ENCODE peak calls at places on chromosomes 1 and 21, in four cellular contexts. One of them, this sample, is unnamed.

GRCh38 chr1:111099289-111099688 is 40.6 kb downstream of the DRAM2 start:
- DNase-seq in RWPE1: no peak
- DNase-seq in mesendoderm: peak
- DNase-seq in stomach: peak
- DNase-seq in this sample: no peak

GRCh38 chr1:65417729-65418128 is 2.7 kb upstream of the LEPR start:
- DNase-seq in RWPE1: peak
- DNase-seq in stomach: no peak
- DNase-seq in mesendoderm: no peak
- DNase-seq in this sample: no peak

GRCh38 chr21:43956667-43957030 is 55.5 kb upstream of the TRAPPC10 start:
- DNase-seq in mesendoderm: no peak
- DNase-seq in stomach: no peak
- DNase-seq in RWPE1: no peak
- DNase-seq in this sample: no peak

GRCh38 chr1:67159233-67159632 is 7.0 kb upstream of the IL23R start:
- DNase-seq in stomach: no peak
- DNase-seq in mesendoderm: peak
- DNase-seq in RWPE1: no peak
- DNase-seq in this sample: no peak

GRCh38 chr1:61337471-61337870 is 255.1 kb downstream of the NFIA start:
- DNase-seq in RWPE1: no peak
- DNase-seq in stomach: no peak
- DNase-seq in mesendoderm: no peak
- DNase-seq in this sample: no peak

GRCh38 chr1:234603221-234604204 is 6.5 kb downstream of the IRF2BP2 start:
- DNase-seq in mesendoderm: no peak
- DNase-seq in RWPE1: no peak
- DNase-seq in stomach: no peak
- DNase-seq in this sample: no peak

GRCh38 chr1:192147626-192148025 is 10.6 kb upstream of the RGS18 start:
- DNase-seq in mesendoderm: no peak
- DNase-seq in RWPE1: no peak
- DNase-seq in stomach: no peak
- DNase-seq in this sample: no peak

GRCh38 chr1:55813619-55814018 is 598.5 kb upstream of the USP24 start:
- DNase-seq in mesendoderm: no peak
- DNase-seq in stomach: peak
- DNase-seq in RWPE1: no peak
- DNase-seq in this sample: peak

GRCh38 chr1:182681516-182681915 is 2.9 kb downstream of the RGS8 start:
- DNase-seq in RWPE1: no peak
- DNase-seq in stomach: no peak
- DNase-seq in mesendoderm: no peak
- DNase-seq in this sample: no peak

GRCh38 chr21:35652196-35652595 is 408.1 kb downstream of the SETD4 start:
- DNase-seq in RWPE1: no peak
- DNase-seq in mesendoderm: no peak
- DNase-seq in stomach: no peak
- DNase-seq in this sample: no peak

GRCh38 chr1:225481738-225482137 is 53.9 kb upstream of the LBR start:
- DNase-seq in stomach: no peak
- DNase-seq in RWPE1: no peak
- DNase-seq in mesendoderm: no peak
- DNase-seq in this sample: no peak

GRCh38 chr21:31173881-31174555 is 135.7 kb upstream of the KRTAP19-8 start:
- DNase-seq in stomach: peak
- DNase-seq in RWPE1: no peak
- DNase-seq in mesendoderm: peak
- DNase-seq in this sample: no peak

GRCh38 chr1:59173721-59174120 is 123.2 kb upstream of the FGGY start:
- DNase-seq in stomach: no peak
- DNase-seq in mesendoderm: no peak
- DNase-seq in RWPE1: no peak
- DNase-seq in this sample: no peak

GRCh38 chr1:61967750-61968149 is 225.5 kb downstream of the PATJ start:
- DNase-seq in stomach: no peak
- DNase-seq in RWPE1: no peak
- DNase-seq in mesendoderm: peak
- DNase-seq in this sample: no peak

GRCh38 chr1:3268281-3268680 is 186.2 kb upstream of the ARHGEF16 start:
- DNase-seq in RWPE1: no peak
- DNase-seq in stomach: no peak
- DNase-seq in mesendoderm: no peak
- DNase-seq in this sample: no peak

GRCh38 chr1:53892911-53893310 is 1.1 kb upstream of the DIO1 start:
- DNase-seq in RWPE1: no peak
- DNase-seq in stomach: no peak
- DNase-seq in mesendoderm: no peak
- DNase-seq in this sample: no peak

GRCh38 chr1:171248309-171248708 is at the start of gene FMO1:
- DNase-seq in RWPE1: no peak
- DNase-seq in stomach: no peak
- DNase-seq in mesendoderm: no peak
- DNase-seq in this sample: no peak

GRCh38 chr21:26443291-26443690 is 129.8 kb downstream of the CYYR1 start:
- DNase-seq in stomach: no peak
- DNase-seq in mesendoderm: no peak
- DNase-seq in RWPE1: no peak
- DNase-seq in this sample: no peak

GRCh38 chr1:37434292-37434907 is 40.0 kb upstream of the ZC3H12A start:
- DNase-seq in mesendoderm: peak
- DNase-seq in stomach: peak
- DNase-seq in RWPE1: peak
- DNase-seq in this sample: peak

GRCh38 chr1:110060034-110060661 is 10.3 kb downstream of the ALX3 start:
- DNase-seq in stomach: peak
- DNase-seq in mesendoderm: peak
- DNase-seq in RWPE1: peak
- DNase-seq in this sample: peak

GRCh38 chr1:230677200-230677599 is 34.9 kb downstream of the COG2 start:
- DNase-seq in mesendoderm: no peak
- DNase-seq in stomach: no peak
- DNase-seq in RWPE1: no peak
- DNase-seq in this sample: no peak

GRCh38 chr1:21490774-21491482 is 18.3 kb upstream of the ALPL start:
- DNase-seq in stomach: no peak
- DNase-seq in mesendoderm: peak
- DNase-seq in RWPE1: no peak
- DNase-seq in this sample: peak
- H3K27ac ChIP-seq in stomach: no peak
- H3K27ac ChIP-seq in mesendoderm: peak
- H3K27ac ChIP-seq in RWPE1: no peak
- H3K27ac ChIP-seq in this sample: no peak

DNA sequence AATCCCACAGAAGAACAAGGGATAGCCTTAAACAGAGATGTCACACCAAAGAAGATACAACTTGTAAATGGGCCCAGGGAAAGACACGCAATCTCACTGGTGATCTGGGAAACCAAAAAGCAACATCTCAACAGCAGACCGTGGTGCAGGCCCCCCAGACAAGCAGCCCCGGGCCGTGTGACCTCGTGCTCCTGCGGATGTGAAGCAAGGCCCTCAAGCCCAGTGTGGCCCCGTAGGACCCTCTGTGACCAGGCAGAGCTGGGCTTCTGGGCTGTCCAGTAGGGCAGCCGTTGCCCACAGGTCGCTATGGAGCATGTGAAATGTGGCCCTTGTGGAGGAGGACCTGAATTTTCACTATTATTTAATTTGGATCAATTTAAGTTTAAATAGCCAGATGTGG is 34.9 kb upstream of the TMEM52 start:
- DNase-seq in RWPE1: no peak
- DNase-seq in stomach: no peak
- DNase-seq in mesendoderm: no peak
- DNase-seq in this sample: no peak
- H3K27ac ChIP-seq in RWPE1: no peak
- H3K27ac ChIP-seq in stomach: no peak
- H3K27ac ChIP-seq in mesendoderm: no peak
- H3K27ac ChIP-seq in this sample: no peak

GRCh38 chr1:8435569-8436071 is 117.7 kb downstream of the SLC45A1 start:
- DNase-seq in stomach: no peak
- DNase-seq in RWPE1: no peak
- DNase-seq in mesendoderm: no peak
- DNase-seq in this sample: no peak
- H3K27ac ChIP-seq in stomach: no peak
- H3K27ac ChIP-seq in RWPE1: no peak
- H3K27ac ChIP-seq in mesendoderm: no peak
- H3K27ac ChIP-seq in this sample: no peak

GRCh38 chr21:46062471-46063211 is 35.3 kb upstream of the COL6A2 start:
- DNase-seq in mesendoderm: no peak
- DNase-seq in RWPE1: no peak
- DNase-seq in stomach: no peak
- DNase-seq in this sample: no peak
- H3K27ac ChIP-seq in mesendoderm: no peak
- H3K27ac ChIP-seq in RWPE1: no peak
- H3K27ac ChIP-seq in stomach: no peak
- H3K27ac ChIP-seq in this sample: no peak

GRCh38 chr1:95249929-95250328 is 15.9 kb downstream of the RWDD3 start:
- DNase-seq in RWPE1: no peak
- DNase-seq in stomach: no peak
- DNase-seq in mesendoderm: no peak
- DNase-seq in this sample: no peak
- H3K27ac ChIP-seq in RWPE1: no peak
- H3K27ac ChIP-seq in stomach: no peak
- H3K27ac ChIP-seq in mesendoderm: no peak
- H3K27ac ChIP-seq in this sample: no peak

GRCh38 chr1:26279598-26280332 is at the start of gene SH3BGRL3:
- DNase-seq in mesendoderm: peak
- DNase-seq in RWPE1: peak
- DNase-seq in stomach: peak
- DNase-seq in this sample: peak
- H3K27ac ChIP-seq in mesendoderm: peak
- H3K27ac ChIP-seq in RWPE1: peak
- H3K27ac ChIP-seq in stomach: peak
- H3K27ac ChIP-seq in this sample: peak

GRCh38 chr1:40662864-40663263 is 2.6 kb downstream of the RIMS3 start:
- DNase-seq in stomach: no peak
- DNase-seq in RWPE1: peak
- DNase-seq in mesendoderm: peak
- DNase-seq in this sample: no peak

GRCh38 chr1:40664167-40664537 is 1.3 kb downstream of the RIMS3 start:
- DNase-seq in RWPE1: no peak
- DNase-seq in mesendoderm: no peak
- DNase-seq in stomach: no peak
- DNase-seq in this sample: no peak

GRCh38 chr1:40663324-40664166 is 1.9 kb downstream of the RIMS3 start:
- DNase-seq in mesendoderm: peak
- DNase-seq in RWPE1: no peak
- DNase-seq in stomach: no peak
- DNase-seq in this sample: no peak

GRCh38 chr1:40664791-40665190 is 691 bp downstream of the RIMS3 start:
- DNase-seq in stomach: no peak
- DNase-seq in mesendoderm: no peak
- DNase-seq in RWPE1: no peak
- DNase-seq in this sample: no peak

DNA sequence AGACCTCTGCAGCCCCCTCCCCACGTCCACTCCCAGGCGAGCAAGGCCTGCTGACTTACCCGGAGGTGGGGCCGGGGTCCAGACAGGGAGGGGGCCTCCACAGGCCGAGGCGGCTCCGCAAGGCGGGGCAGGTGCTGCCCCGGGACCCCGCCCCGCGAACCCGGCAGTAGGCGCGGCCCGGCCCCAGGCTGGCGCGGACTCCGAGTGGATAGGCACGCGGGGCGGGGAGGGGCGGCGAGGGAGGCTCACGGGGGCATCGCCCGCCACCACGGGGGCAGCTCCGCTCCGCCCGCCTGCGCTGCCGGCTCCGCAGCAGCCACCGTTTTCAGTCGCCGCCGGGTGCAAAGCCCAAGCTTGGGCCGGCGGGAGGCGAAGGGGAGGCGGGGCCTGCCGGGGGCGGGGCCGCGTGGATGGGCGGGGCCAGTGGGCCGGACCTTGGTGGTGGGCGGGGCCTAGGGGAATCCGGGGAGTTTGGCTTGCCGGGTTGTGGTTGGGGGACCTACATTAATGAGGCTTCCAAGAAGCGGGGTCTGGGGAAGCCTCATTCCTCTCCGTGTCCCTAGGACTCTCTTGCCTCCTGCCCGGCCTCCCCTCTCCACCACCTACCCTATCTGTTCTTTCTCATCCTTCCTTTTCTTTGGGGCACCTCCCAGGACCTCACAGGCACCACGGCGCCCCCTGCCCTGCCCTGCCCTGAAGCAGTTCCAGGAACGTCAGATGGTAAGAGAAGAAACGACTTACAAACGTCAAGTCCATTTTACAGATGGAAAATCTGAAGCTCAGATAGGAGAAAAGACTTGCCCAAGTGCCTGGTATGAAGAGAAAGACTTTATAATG is at the start of gene RIMS3:
- DNase-seq in mesendoderm: peak
- DNase-seq in stomach: peak
- DNase-seq in RWPE1: peak
- DNase-seq in this sample: peak
- H3K27ac ChIP-seq in mesendoderm: no peak
- H3K27ac ChIP-seq in stomach: no peak
- H3K27ac ChIP-seq in RWPE1: no peak
- H3K27ac ChIP-seq in this sample: no peak

DNA sequence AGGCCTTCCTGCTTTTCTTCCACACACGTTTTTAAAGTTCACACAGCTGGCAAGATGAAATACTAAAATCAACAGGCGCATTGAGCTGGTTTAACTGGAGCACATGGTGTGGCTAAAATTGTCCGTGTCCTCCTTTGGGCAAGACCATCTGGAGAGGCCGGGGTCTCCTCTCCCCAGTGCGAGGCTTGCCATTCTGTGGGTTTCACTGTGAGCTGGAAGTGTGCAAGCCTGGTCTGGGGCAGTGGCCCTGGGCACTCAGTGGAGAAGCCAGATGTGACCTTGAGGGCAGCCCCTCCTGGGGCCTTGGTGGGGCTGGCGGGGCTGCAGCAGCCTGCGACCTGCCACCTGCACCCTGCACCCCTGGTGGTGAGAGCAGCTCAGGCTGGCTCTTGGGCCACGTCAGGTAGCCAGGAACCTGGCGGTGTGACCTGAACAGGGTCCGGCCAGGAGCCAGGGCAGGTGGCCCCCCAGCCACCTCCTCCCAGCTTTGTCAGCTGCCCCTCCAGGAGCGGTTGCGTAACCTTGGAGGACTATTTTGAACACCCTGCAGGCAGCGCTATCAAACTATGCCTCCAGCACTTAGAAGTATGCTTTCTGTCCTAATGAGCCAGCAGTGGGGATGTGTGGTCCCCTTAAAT is 52.4 kb downstream of the SLC37A1 start:
- DNase-seq in stomach: peak
- DNase-seq in RWPE1: no peak
- DNase-seq in mesendoderm: no peak
- DNase-seq in this sample: no peak
- H3K27ac ChIP-seq in stomach: no peak
- H3K27ac ChIP-seq in RWPE1: no peak
- H3K27ac ChIP-seq in mesendoderm: no peak
- H3K27ac ChIP-seq in this sample: no peak

GRCh38 chr1:116431870-116432500 is 58.9 kb downstream of the ATP1A1 start:
- DNase-seq in stomach: no peak
- DNase-seq in mesendoderm: peak
- DNase-seq in RWPE1: no peak
- DNase-seq in this sample: no peak
- H3K27ac ChIP-seq in stomach: no peak
- H3K27ac ChIP-seq in mesendoderm: peak
- H3K27ac ChIP-seq in RWPE1: no peak
- H3K27ac ChIP-seq in this sample: no peak

This sample was measured in colonic mucosa.